ENCODE peak calls at places on chromosome 15, in eight cellular contexts. U is GM13977, A is endothelial cell of umbilical vein, I is breast epithelium, V is neural crest cell, L is retinal pigment epithelial cell, R is neural progenitor cell, W is fibroblast of lung. C is an unnamed sample.
A peak's percentile ranks its signal among the peaks of the same experiment; 100 is the strongest.

GRCh38 chr15:98689431-98689861 is 41.1 kb downstream of the IGF1R start:
- DNase-seq in U (no peak), W (peak; percentile 51), I (no peak), V (no peak), R (no peak), A (no peak), L (no peak), C (no peak)

GRCh38 chr15:85337398-85338074 is 42.9 kb upstream of the AKAP13 start:
- DNase-seq in I (no peak), R (no peak), A (peak; percentile 87), V (no peak), L (no peak), U (no peak), W (no peak), C (no peak)

GRCh38 chr15:53830707-53831386 is 71.4 kb upstream of the WDR72 start:
- DNase-seq in U (no peak), L (no peak), I (no peak), V (no peak), A (no peak), W (no peak), R (no peak), C (no peak)

GRCh38 chr15:40762919-40763800 is 708 bp upstream of the GCHFR start:
- DNase-seq in A (peak; percentile 63), R (peak; percentile 49), U (peak; percentile 60), L (no peak), V (no peak), W (peak; percentile 47), I (peak; percentile 82), C (peak; percentile 50)

GRCh38 chr15:56356616-56357015 is 8.6 kb upstream of the TEX9 start:
- DNase-seq in A (no peak), L (no peak), R (no peak), U (peak; percentile 35), I (no peak), W (no peak), V (no peak), C (no peak)

GRCh38 chr15:60091150-60091549 is 87.0 kb downstream of the FOXB1 start:
- DNase-seq in R (no peak), L (peak; percentile 63), A (no peak), I (no peak), W (peak; percentile 93), U (no peak), V (no peak), C (no peak)

GRCh38 chr15:78671626-78672211 is 30.7 kb upstream of the CHRNB4 start:
- DNase-seq in U (no peak), W (no peak), R (peak; percentile 72), A (no peak), I (no peak), L (peak; percentile 30), V (no peak), C (peak; percentile 30)

GRCh38 chr15:44956388-44956787 is at the start of gene TERB2:
- DNase-seq in V (no peak), L (no peak), W (no peak), A (no peak), I (no peak), R (no peak), U (no peak), C (no peak)

GRCh38 chr15:92629975-92630626 is 25.5 kb downstream of the FAM174B start:
- DNase-seq in W (no peak), U (no peak), R (no peak), L (no peak), V (no peak), A (peak; percentile 90), I (peak; percentile 20), C (no peak)

GRCh38 chr15:43775411-43775965 is 1.3 kb downstream of the ELL3 start:
- DNase-seq in R (peak; percentile 40), I (peak; percentile 65), U (no peak), L (no peak), A (peak; percentile 45), V (peak; percentile 14), W (peak; percentile 30), C (peak; percentile 48)

GRCh38 chr15:99454941-99455795 is 110.6 kb upstream of the MEF2A start:
- DNase-seq in R (no peak), L (peak; percentile 92), W (peak; percentile 95), A (peak; percentile 97), I (no peak), U (no peak), V (no peak), C (no peak)

GRCh38 chr15:48785195-48785594 is 25.7 kb downstream of the CEP152 start:
- DNase-seq in A (no peak), L (no peak), U (no peak), V (no peak), I (no peak), R (no peak), W (no peak), C (no peak)

GRCh38 chr15:97517726-97518125 is 442.8 kb upstream of the ARRDC4 start:
- DNase-seq in U (no peak), V (no peak), L (no peak), W (no peak), A (no peak), I (no peak), R (no peak), C (no peak)

GRCh38 chr15:31263751-31264533 is 62.7 kb upstream of the KLF13 start:
- DNase-seq in R (peak; percentile 1), V (no peak), I (peak; percentile 58), U (no peak), A (peak; percentile 10), L (no peak), W (no peak), C (peak; percentile 7)

DNA sequence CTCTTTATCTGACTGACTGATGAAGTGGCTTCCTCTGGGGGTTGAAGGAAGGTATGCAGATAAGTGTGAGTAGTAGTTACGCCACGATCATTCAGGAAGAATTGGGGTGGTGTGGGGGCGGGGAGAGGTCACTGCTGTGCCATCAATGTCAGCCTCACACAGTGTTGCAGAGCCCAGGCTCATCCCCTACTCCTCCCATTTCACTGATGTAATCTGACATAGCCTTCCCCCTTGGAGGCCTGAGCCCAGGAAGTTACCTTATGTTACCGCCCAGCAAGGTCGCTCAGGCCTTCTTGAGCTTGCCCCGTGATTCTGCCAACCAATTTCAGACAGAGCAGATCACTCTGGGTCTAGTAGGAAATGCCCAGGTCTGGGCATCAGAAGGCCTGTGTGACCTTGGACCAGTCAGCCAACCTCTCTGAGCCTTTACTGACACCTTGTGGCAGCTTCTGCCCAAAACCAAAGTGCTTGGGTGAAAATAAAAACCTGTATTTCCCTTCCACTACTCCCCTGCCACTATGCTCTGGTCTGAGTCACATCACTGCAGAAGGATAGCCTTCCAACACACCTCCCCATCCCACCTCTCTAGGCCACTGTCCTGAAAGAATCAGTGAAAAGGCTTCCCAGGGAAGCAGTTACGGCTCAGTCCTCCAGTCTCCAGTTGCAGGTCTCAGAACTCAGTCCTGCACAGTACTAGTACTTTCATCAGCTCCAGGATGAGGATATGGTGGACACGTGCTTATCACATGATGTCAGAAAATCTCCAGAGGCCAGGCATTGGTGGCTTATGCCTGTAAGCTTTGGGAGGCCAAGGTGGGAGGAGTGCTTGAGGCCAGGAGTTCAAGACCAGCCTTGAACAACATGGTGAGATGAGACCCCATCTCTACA is 28.1 kb upstream of the INSYN1 start:
- DNase-seq in R (no peak), U (no peak), I (no peak), L (no peak), V (no peak), A (no peak), W (peak; percentile 4), C (no peak)
- TF ChIP-seq CTCF in R (peak; percentile 40), U (peak; percentile 13), I (no peak), L (peak; percentile 58), V (peak; percentile 45), A (no peak), W (peak; percentile 21), C (peak; percentile 29)

GRCh38 chr15:100879046-100879445 is 585 bp upstream of the ALDH1A3 start:
- DNase-seq in I (no peak), V (no peak), R (peak; percentile 65), U (peak; percentile 53), A (no peak), L (no peak), W (no peak), C (peak; percentile 41)
- TF ChIP-seq CTCF in I (no peak), V (no peak), R (no peak), U (no peak), A (no peak), L (no peak), W (no peak), C (no peak)

GRCh38 chr15:33343275-33343674 is 32.5 kb downstream of the RYR3 start:
- DNase-seq in V (no peak), L (no peak), W (no peak), I (no peak), A (no peak), U (no peak), R (no peak), C (no peak)
- TF ChIP-seq CTCF in V (no peak), L (no peak), W (no peak), I (no peak), A (no peak), U (no peak), R (no peak), C (no peak)

GRCh38 chr15:63601026-63601726 is 4.0 kb downstream of the FBXL22 start:
- DNase-seq in A (peak; percentile 33), I (no peak), U (no peak), W (no peak), V (peak; percentile 28), R (peak; percentile 59), L (no peak), C (peak; percentile 36)

GRCh38 chr15:63601727-63602185 is 4.6 kb downstream of the FBXL22 start:
- DNase-seq in R (no peak), W (no peak), I (no peak), V (no peak), A (no peak), U (peak; percentile 50), L (no peak), C (no peak)

GRCh38 chr15:63599401-63600000 is 2.3 kb downstream of the FBXL22 start:
- DNase-seq in A (peak; percentile 58), U (peak; percentile 45), L (no peak), I (peak; percentile 81), W (peak; percentile 42), V (no peak), R (peak; percentile 48), C (peak; percentile 66)

GRCh38 chr15:63600001-63600645 is 2.9 kb downstream of the FBXL22 start:
- DNase-seq in A (no peak), R (peak; percentile 61), W (no peak), V (peak; percentile 20), I (no peak), L (no peak), U (no peak), C (peak; percentile 41)

GRCh38 chr15:63600646-63601025 is 3.4 kb downstream of the FBXL22 start:
- DNase-seq in I (peak; percentile 84), A (peak; percentile 94), R (peak; percentile 87), L (peak; percentile 48), V (peak; percentile 74), U (peak; percentile 95), W (peak; percentile 92), C (peak; percentile 67)
- TF ChIP-seq CTCF in I (peak; percentile 29), A (no peak), R (no peak), L (no peak), V (no peak), U (peak; percentile 31), W (no peak), C (no peak)

DNA sequence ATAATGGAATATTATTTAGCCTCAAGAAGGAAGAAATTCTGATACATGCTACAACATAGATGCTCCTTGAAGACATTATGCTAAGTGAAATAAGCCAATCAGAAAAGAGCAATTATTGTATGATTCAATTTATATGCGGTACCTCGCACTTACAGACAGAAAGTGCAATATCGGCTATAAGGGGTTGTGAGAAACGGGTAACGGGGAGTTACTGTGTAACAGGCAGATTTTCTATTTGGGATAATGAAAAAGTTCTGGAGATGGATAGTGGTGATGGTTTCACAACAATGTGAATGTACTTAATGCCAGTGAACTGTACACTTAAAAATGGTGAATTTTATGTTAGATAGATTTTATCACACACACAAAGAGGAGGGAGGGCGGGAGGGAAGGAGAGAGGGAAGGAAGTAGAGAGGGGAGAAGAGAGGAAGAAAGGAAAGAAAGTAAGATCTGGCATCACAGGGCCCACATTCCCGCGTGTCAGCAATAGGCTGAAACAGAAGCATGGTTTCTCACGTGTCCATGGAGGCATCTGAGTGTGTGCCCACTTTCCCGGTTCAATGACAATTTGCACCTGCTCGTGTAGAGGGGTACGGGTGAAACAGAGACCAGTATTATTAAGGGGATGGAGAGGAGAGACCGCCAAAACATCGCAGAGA is 700 bp upstream of the BLM start:
- DNase-seq in W (peak; percentile 30), U (no peak), V (no peak), I (no peak), A (peak; percentile 23), R (no peak), L (no peak), C (no peak)
- TF ChIP-seq CTCF in W (no peak), U (no peak), V (no peak), I (no peak), A (no peak), R (no peak), L (no peak), C (no peak)

C was measured in WTC11.